ENCODE peak calls at places on chromosome 6, in five cellular contexts. B is RWPE2, H is fibroblast of the aortic adventitia, G is cardiac fibroblast, K is HCT116. D is an unnamed sample.
A peak's percentile ranks its signal among the peaks of the same experiment; 100 is the strongest.

GRCh38 chr6:68967549-68968300 is 332.6 kb downstream of the ADGRB3 start:
- DNase-seq in G (peak; percentile 67), B (no peak), H (peak; percentile 60), K (peak; percentile 7), D (peak; percentile 52)

GRCh38 chr6:158358450-158359077 is 46.3 kb downstream of the TULP4 start:
- DNase-seq in G (no peak), K (no peak), H (no peak), B (no peak), D (no peak)

GRCh38 chr6:37783025-37783825 is 36.3 kb upstream of the ZFAND3 start:
- DNase-seq in B (no peak), H (peak; percentile 30), G (peak; percentile 35), K (no peak), D (no peak)

GRCh38 chr6:123448306-123448884 is 188.4 kb downstream of the TRDN start:
- DNase-seq in G (no peak), H (no peak), B (no peak), K (no peak), D (no peak)

GRCh38 chr6:108671175-108671574 is 110.5 kb downstream of the FOXO3 start:
- DNase-seq in B (no peak), G (no peak), K (no peak), H (no peak), D (no peak)

GRCh38 chr6:26122402-26122792 is 35.2 kb downstream of the HFE start:
- DNase-seq in G (peak; percentile 46), K (no peak), B (no peak), H (no peak), D (no peak)

GRCh38 chr6:83352413-83352812 is 78.4 kb downstream of the ME1 start:
- DNase-seq in K (no peak), H (no peak), B (no peak), G (no peak), D (no peak)

GRCh38 chr6:158622545-158623190 is 21.9 kb downstream of the DYNLT1 start:
- DNase-seq in H (no peak), B (peak; percentile 28), G (no peak), K (no peak), D (no peak)

GRCh38 chr6:137823826-137824501 is 43.1 kb upstream of the TNFAIP3 start:
- DNase-seq in B (no peak), K (no peak), G (peak; percentile 93), H (peak; percentile 66), D (no peak)

GRCh38 chr6:134543128-134543527 is 225.2 kb upstream of the SGK1 start:
- DNase-seq in K (no peak), G (no peak), H (no peak), B (no peak), D (no peak)

GRCh38 chr6:99349620-99350141 is at the start of gene FAXC:
- DNase-seq in K (peak; percentile 16), H (no peak), B (peak; percentile 70), G (peak; percentile 21), D (peak; percentile 66)

GRCh38 chr6:148969679-148970078 is 222.8 kb downstream of the UST start:
- DNase-seq in K (no peak), B (no peak), H (peak; percentile 88), G (peak; percentile 30), D (no peak)

GRCh38 chr6:30841644-30842504 is 42.4 kb upstream of the DDR1 start:
- DNase-seq in G (peak; percentile 90), B (no peak), H (peak; percentile 94), K (no peak), D (no peak)

GRCh38 chr6:132190815-132191175 is 210.5 kb downstream of the MOXD1 start:
- DNase-seq in B (no peak), G (peak; percentile 82), K (no peak), H (peak; percentile 81), D (no peak)

GRCh38 chr6:121142093-121142492 is 192.2 kb downstream of the TBC1D32 start:
- DNase-seq in G (no peak), K (no peak), B (no peak), H (peak; percentile 2), D (no peak)

GRCh38 chr6:145865595-145865994 is 51.0 kb upstream of the FBXO30 start:
- DNase-seq in G (no peak), H (no peak), K (no peak), B (no peak), D (no peak)

GRCh38 chr6:45297302-45297701 is 30.8 kb upstream of the RUNX2 start:
- DNase-seq in G (no peak), B (no peak), K (no peak), H (peak; percentile 6), D (no peak)

GRCh38 chr6:7311171-7311570 is 1.8 kb downstream of the SSR1 start:
- DNase-seq in B (no peak), H (peak; percentile 32), G (peak; percentile 33), K (no peak), D (no peak)

GRCh38 chr6:16930432-16930831 is 169.2 kb upstream of the ATXN1 start:
- DNase-seq in B (no peak), H (no peak), K (no peak), G (no peak), D (no peak)

DNA sequence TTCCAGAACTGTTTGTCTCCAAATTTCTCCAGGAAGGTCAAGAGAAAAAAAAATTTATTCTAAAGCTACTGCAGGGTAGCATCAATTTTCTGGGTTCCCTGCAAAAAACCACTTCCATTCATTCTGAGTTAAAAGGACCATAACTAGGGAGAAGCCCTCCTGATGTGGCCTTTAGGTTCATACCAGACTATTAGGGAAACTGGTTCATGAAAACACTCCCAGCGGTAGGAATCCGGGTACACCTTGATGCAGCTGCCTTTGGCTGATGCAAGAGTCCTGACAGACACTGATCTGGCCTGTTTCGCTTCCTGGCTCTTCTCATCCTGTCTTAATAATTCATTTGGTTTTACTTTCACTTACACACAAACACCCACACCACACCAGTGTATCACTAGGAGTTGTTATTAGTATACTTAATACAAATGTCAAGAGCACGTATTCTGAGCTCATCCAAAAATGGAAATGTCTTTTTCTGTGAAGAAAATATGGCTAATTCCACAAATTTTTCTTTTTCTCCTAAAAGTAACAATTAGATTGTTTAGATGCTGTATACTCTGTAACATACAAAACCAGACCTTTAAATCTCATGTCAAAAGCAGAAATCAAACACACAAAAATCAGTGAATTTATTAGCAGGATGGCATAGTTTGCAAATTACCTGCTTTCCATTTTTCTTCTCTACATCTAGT is 38.4 kb upstream of the ARHGAP18 start:
- DNase-seq in B (peak; percentile 88), H (peak; percentile 60), G (peak; percentile 50), K (peak; percentile 90), D (no peak)
- TF ChIP-seq CTCF in B (peak; percentile 59), H (no peak), G (peak; percentile 11), K (peak; percentile 61), D (no peak)

GRCh38 chr6:100370265-100370664 is 94.5 kb downstream of the SIM1 start:
- DNase-seq in G (no peak), H (peak; percentile 11), B (no peak), K (no peak), D (no peak)
- TF ChIP-seq CTCF in G (peak; percentile 18), H (peak; percentile 17), B (peak; percentile 28), K (peak; percentile 17), D (peak; percentile 33)

GRCh38 chr6:131164506-131164905 is 29.2 kb downstream of the AKAP7 start:
- DNase-seq in K (no peak), B (no peak), G (peak; percentile 16), H (peak; percentile 33), D (no peak)

GRCh38 chr6:131172237-131172636 is 37.0 kb downstream of the AKAP7 start:
- DNase-seq in G (no peak), B (no peak), H (peak; percentile 37), K (no peak), D (no peak)

GRCh38 chr6:131163886-131164285 is 28.6 kb downstream of the AKAP7 start:
- DNase-seq in G (peak; percentile 59), K (no peak), B (no peak), H (peak; percentile 87), D (no peak)

GRCh38 chr6:131169613-131170012 is 34.3 kb downstream of the AKAP7 start:
- DNase-seq in B (no peak), H (no peak), G (no peak), K (no peak), D (no peak)

DNA sequence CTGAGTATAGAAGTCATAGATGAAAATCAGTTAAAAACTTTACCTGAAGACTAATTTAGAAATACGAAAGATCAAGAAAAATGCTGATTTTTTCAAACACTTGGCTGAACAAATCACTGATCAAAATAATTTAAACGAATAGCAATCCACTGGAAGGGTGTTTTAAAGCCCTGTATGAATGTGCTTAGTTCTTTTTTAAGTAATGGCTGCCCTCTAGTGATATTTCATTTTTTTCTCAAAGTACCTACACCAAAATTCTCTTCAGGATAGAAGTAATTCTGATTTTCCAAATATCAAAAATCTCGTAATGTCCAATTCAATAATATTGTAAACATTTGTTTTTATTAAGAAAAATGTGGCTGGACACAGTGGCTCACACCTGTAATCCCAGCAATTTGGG is 32.5 kb downstream of the AKAP7 start:
- DNase-seq in K (no peak), H (peak; percentile 47), G (peak; percentile 34), B (no peak), D (no peak)
- TF ChIP-seq CTCF in K (no peak), H (no peak), G (no peak), B (no peak), D (peak; percentile 9)

GRCh38 chr6:96626749-96627353 is 63.9 kb downstream of the FHL5 start:
- DNase-seq in H (peak; percentile 54), B (no peak), K (peak; percentile 22), G (peak; percentile 66), D (no peak)
- TF ChIP-seq CTCF in H (peak; percentile 30), B (peak; percentile 66), K (no peak), G (peak; percentile 33), D (peak; percentile 55)

DNA sequence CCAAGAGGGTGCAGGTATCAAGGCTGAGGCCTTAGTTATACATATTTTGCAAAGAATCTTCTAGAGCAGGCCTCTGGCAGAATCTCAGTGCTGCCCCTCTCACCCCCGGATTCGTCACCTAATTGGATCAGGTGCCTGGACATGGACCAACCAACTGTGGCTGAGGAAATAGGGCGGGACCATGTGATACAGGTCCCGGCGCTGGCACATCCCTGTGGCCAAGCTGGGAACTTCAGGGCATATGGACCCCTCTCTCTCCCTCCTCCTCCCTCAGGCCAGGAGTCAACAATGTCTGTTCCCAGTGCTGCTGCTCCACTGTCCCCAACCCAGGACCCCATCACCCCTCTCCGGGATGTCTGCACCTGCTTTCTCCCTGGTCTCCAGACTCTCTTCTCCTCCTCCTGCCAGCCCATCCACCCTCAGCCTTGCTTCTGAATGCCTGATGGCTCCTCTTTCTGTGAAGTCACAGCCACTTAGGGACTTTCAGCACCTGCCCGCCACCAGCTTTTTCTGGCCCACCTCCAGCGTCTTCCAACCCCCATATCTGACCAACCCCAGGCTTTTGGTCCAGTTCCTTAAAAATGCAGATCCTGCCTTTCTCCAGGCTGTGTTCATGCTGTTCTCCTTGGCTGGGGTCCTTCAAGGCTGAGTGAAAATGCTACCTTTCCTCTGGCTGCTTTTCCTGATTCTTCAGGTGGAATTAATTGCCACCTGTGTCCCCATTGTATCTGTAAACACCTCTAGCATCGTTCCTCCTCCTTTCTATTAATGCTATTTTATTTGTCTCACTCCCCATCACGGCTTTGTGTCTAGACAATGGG is 19.0 kb upstream of the MLN start:
- DNase-seq in K (peak; percentile 66), G (peak; percentile 14), B (peak; percentile 9), H (no peak), D (no peak)
- TF ChIP-seq CTCF in K (peak; percentile 79), G (peak; percentile 40), B (no peak), H (peak; percentile 41), D (peak; percentile 47)

GRCh38 chr6:166448432-166448831 is 65.7 kb upstream of the MPC1 start:
- DNase-seq in G (no peak), K (no peak), H (no peak), B (no peak), D (no peak)
- TF ChIP-seq CTCF in G (no peak), K (no peak), H (no peak), B (no peak), D (no peak)